ENCODE peak calls at places on chromosomes 12 and 14, in six cellular contexts. One of them, this sample, is unnamed.

GRCh38 chr14:60734465-60735242 is at the start of gene MNAT1:
- DNase-seq in fibroblast of pulmonary artery: peak
- DNase-seq in CD4-positive, alpha-beta T cell: peak
- DNase-seq in AG10803: peak
- DNase-seq in HFFc6: peak
- DNase-seq in fibroblast of mammary gland: peak
- DNase-seq in this sample: peak

GRCh38 chr12:105933671-105934665 is 204.8 kb downstream of the NUAK1 start:
- DNase-seq in fibroblast of pulmonary artery: peak
- DNase-seq in CD4-positive, alpha-beta T cell: no peak
- DNase-seq in AG10803: peak
- DNase-seq in HFFc6: peak
- DNase-seq in fibroblast of mammary gland: peak
- DNase-seq in this sample: no peak

GRCh38 chr14:99683619-99684355 is at the start of gene CYP46A1:
- DNase-seq in fibroblast of pulmonary artery: peak
- DNase-seq in CD4-positive, alpha-beta T cell: peak
- DNase-seq in AG10803: peak
- DNase-seq in HFFc6: peak
- DNase-seq in fibroblast of mammary gland: peak
- DNase-seq in this sample: peak

GRCh38 chr14:89910706-89911017 is 43.9 kb downstream of the EFCAB11 start:
- DNase-seq in fibroblast of pulmonary artery: no peak
- DNase-seq in CD4-positive, alpha-beta T cell: no peak
- DNase-seq in AG10803: no peak
- DNase-seq in HFFc6: no peak
- DNase-seq in fibroblast of mammary gland: no peak
- DNase-seq in this sample: no peak

GRCh38 chr12:127401005-127401404 is 866.0 kb upstream of the TMEM132C start:
- DNase-seq in fibroblast of pulmonary artery: peak
- DNase-seq in CD4-positive, alpha-beta T cell: no peak
- DNase-seq in AG10803: peak
- DNase-seq in HFFc6: peak
- DNase-seq in fibroblast of mammary gland: peak
- DNase-seq in this sample: no peak

GRCh38 chr12:19759229-19759628 is 319.9 kb downstream of the AEBP2 start:
- DNase-seq in fibroblast of pulmonary artery: peak
- DNase-seq in CD4-positive, alpha-beta T cell: no peak
- DNase-seq in AG10803: peak
- DNase-seq in HFFc6: peak
- DNase-seq in fibroblast of mammary gland: peak
- DNase-seq in this sample: no peak

GRCh38 chr14:99325591-99325990 is 53.6 kb upstream of the BCL11B start:
- DNase-seq in fibroblast of pulmonary artery: no peak
- DNase-seq in CD4-positive, alpha-beta T cell: no peak
- DNase-seq in AG10803: no peak
- DNase-seq in HFFc6: no peak
- DNase-seq in fibroblast of mammary gland: no peak
- DNase-seq in this sample: no peak

GRCh38 chr12:98701166-98701565 is 56.1 kb downstream of the APAF1 start:
- DNase-seq in fibroblast of pulmonary artery: no peak
- DNase-seq in CD4-positive, alpha-beta T cell: no peak
- DNase-seq in AG10803: no peak
- DNase-seq in HFFc6: no peak
- DNase-seq in fibroblast of mammary gland: no peak
- DNase-seq in this sample: no peak

GRCh38 chr14:93956082-93956481 is 20.3 kb downstream of the ASB2 start:
- DNase-seq in fibroblast of pulmonary artery: no peak
- DNase-seq in CD4-positive, alpha-beta T cell: no peak
- DNase-seq in AG10803: no peak
- DNase-seq in HFFc6: no peak
- DNase-seq in fibroblast of mammary gland: no peak
- DNase-seq in this sample: no peak

GRCh38 chr14:100070310-100070709 is 5.1 kb downstream of the EVL start:
- DNase-seq in fibroblast of pulmonary artery: no peak
- DNase-seq in CD4-positive, alpha-beta T cell: peak
- DNase-seq in AG10803: no peak
- DNase-seq in HFFc6: no peak
- DNase-seq in fibroblast of mammary gland: no peak
- DNase-seq in this sample: no peak

GRCh38 chr12:7130791-7131501 is 775 bp downstream of the CLSTN3 start:
- DNase-seq in fibroblast of pulmonary artery: peak
- DNase-seq in CD4-positive, alpha-beta T cell: peak
- DNase-seq in AG10803: peak
- DNase-seq in HFFc6: peak
- DNase-seq in fibroblast of mammary gland: peak
- DNase-seq in this sample: peak

GRCh38 chr12:120598674-120599463 is 17.7 kb upstream of the POP5 start:
- DNase-seq in fibroblast of pulmonary artery: no peak
- DNase-seq in CD4-positive, alpha-beta T cell: no peak
- DNase-seq in AG10803: peak
- DNase-seq in HFFc6: peak
- DNase-seq in fibroblast of mammary gland: peak
- DNase-seq in this sample: no peak

GRCh38 chr12:82870825-82871377 is 184.2 kb downstream of the TMTC2 start:
- DNase-seq in fibroblast of pulmonary artery: no peak
- DNase-seq in CD4-positive, alpha-beta T cell: no peak
- DNase-seq in AG10803: no peak
- DNase-seq in HFFc6: no peak
- DNase-seq in fibroblast of mammary gland: no peak
- DNase-seq in this sample: no peak

GRCh38 chr14:85532981-85533820 is 3.3 kb downstream of the FLRT2 start:
- DNase-seq in fibroblast of pulmonary artery: peak
- DNase-seq in CD4-positive, alpha-beta T cell: no peak
- DNase-seq in AG10803: peak
- DNase-seq in HFFc6: peak
- DNase-seq in fibroblast of mammary gland: peak
- DNase-seq in this sample: peak

GRCh38 chr12:99960312-99960711 is 24.4 kb downstream of the ANKS1B start:
- DNase-seq in fibroblast of pulmonary artery: peak
- DNase-seq in CD4-positive, alpha-beta T cell: no peak
- DNase-seq in AG10803: no peak
- DNase-seq in HFFc6: no peak
- DNase-seq in fibroblast of mammary gland: peak
- DNase-seq in this sample: no peak

GRCh38 chr12:16568873-16569272 is 37.1 kb downstream of the LMO3 start:
- DNase-seq in fibroblast of pulmonary artery: peak
- DNase-seq in CD4-positive, alpha-beta T cell: no peak
- DNase-seq in AG10803: no peak
- DNase-seq in HFFc6: no peak
- DNase-seq in fibroblast of mammary gland: no peak
- DNase-seq in this sample: no peak

DNA sequence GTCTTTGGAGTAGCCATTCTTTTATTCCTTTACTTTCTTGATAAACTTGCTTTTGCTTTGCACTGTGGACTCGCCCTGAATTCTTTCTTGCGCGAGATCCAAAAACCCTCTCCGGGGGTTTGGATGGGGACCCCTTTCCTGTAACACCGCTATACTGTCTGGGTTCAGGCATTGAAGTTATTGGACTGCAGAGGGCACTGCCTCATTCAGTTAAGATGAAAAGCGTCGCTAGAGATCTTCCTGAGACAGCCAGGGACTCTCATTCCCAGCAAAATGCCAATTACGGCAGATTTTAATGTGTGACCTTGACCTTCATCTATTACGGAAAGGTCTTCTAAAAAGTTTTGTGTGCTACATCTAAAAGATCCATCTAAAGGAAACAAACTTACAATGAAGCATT is 17.3 kb upstream of the RIMKLB start:
- DNase-seq in fibroblast of pulmonary artery: no peak
- DNase-seq in CD4-positive, alpha-beta T cell: no peak
- DNase-seq in AG10803: no peak
- DNase-seq in HFFc6: no peak
- DNase-seq in fibroblast of mammary gland: no peak
- DNase-seq in this sample: no peak
- TF ChIP-seq CTCF in fibroblast of pulmonary artery: no peak
- TF ChIP-seq CTCF in CD4-positive, alpha-beta T cell: no peak
- TF ChIP-seq CTCF in AG10803: peak
- TF ChIP-seq CTCF in HFFc6: peak
- TF ChIP-seq CTCF in fibroblast of mammary gland: no peak
- TF ChIP-seq CTCF in this sample: no peak

DNA sequence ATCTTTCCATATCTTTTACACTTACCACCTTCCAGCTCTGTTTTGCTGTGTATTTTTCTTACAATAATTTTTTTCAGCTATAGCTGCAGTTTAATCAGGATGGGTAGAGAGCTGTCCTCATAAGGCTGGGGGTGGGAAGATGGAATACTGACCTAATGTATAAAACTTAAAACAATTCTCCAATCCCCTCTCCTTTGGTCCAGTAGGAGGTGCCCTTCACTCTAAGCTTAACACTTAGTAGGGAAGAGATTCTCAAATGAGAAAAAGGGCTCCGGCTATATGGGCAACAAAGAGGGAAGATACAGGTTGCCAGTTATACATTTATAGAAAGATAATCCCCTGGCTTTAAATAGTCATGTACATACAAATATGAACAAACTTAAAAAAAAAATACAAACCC is 2.8 kb downstream of the ORMDL2 start:
- DNase-seq in fibroblast of pulmonary artery: peak
- DNase-seq in CD4-positive, alpha-beta T cell: no peak
- DNase-seq in AG10803: no peak
- DNase-seq in HFFc6: no peak
- DNase-seq in fibroblast of mammary gland: peak
- DNase-seq in this sample: no peak
- TF ChIP-seq CTCF in fibroblast of pulmonary artery: peak
- TF ChIP-seq CTCF in CD4-positive, alpha-beta T cell: no peak
- TF ChIP-seq CTCF in AG10803: peak
- TF ChIP-seq CTCF in HFFc6: peak
- TF ChIP-seq CTCF in fibroblast of mammary gland: peak
- TF ChIP-seq CTCF in this sample: no peak

DNA sequence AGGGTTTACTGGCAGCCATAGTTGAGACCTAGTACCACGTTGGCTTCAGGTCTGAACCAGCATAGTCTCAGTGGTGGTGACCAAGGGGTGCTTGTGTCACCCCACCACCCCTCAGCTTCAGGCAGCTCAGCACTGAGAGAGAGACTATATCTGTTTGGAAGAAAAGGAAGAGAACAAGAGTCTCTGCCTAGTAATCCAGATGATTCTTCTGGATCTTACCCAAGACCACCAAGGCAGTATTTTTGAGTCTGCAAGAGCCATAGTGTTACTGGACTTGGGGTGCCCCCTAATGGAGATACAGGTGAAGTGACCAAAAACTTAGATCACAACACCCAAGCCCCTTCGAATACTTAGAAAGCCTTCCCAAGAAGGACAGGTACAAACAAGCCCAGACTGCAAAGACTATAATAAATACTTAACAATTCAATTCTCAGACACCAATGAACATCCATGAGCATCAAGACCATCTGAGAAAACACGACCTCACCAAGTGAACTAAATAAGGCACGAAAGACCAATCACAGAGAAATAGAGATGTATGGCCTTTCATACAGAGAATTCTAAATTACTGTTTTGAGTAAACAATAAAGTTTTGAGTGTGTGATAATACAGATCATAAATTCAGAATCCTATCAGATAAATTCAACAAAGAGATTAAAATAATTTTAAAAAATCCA is 107.0 kb downstream of the HELB start:
- DNase-seq in fibroblast of pulmonary artery: peak
- DNase-seq in CD4-positive, alpha-beta T cell: peak
- DNase-seq in AG10803: peak
- DNase-seq in HFFc6: peak
- DNase-seq in fibroblast of mammary gland: peak
- DNase-seq in this sample: peak
- TF ChIP-seq CTCF in fibroblast of pulmonary artery: peak
- TF ChIP-seq CTCF in CD4-positive, alpha-beta T cell: peak
- TF ChIP-seq CTCF in AG10803: peak
- TF ChIP-seq CTCF in HFFc6: peak
- TF ChIP-seq CTCF in fibroblast of mammary gland: peak
- TF ChIP-seq CTCF in this sample: peak

GRCh38 chr12:113414519-113415038 is 7.6 kb upstream of the SDSL start:
- DNase-seq in fibroblast of pulmonary artery: no peak
- DNase-seq in CD4-positive, alpha-beta T cell: no peak
- DNase-seq in AG10803: no peak
- DNase-seq in HFFc6: no peak
- DNase-seq in fibroblast of mammary gland: no peak
- DNase-seq in this sample: no peak

GRCh38 chr12:113420996-113421595 is 1.1 kb upstream of the SDSL start:
- DNase-seq in fibroblast of pulmonary artery: no peak
- DNase-seq in CD4-positive, alpha-beta T cell: no peak
- DNase-seq in AG10803: no peak
- DNase-seq in HFFc6: no peak
- DNase-seq in fibroblast of mammary gland: no peak
- DNase-seq in this sample: no peak

GRCh38 chr12:113422030-113422900 is at the start of gene SDSL:
- DNase-seq in fibroblast of pulmonary artery: peak
- DNase-seq in CD4-positive, alpha-beta T cell: no peak
- DNase-seq in AG10803: peak
- DNase-seq in HFFc6: peak
- DNase-seq in fibroblast of mammary gland: peak
- DNase-seq in this sample: peak

GRCh38 chr12:113416091-113416754 is 6.0 kb upstream of the SDSL start:
- DNase-seq in fibroblast of pulmonary artery: no peak
- DNase-seq in CD4-positive, alpha-beta T cell: no peak
- DNase-seq in AG10803: no peak
- DNase-seq in HFFc6: no peak
- DNase-seq in fibroblast of mammary gland: peak
- DNase-seq in this sample: no peak

GRCh38 chr12:113418213-113418879 is 3.8 kb upstream of the SDSL start:
- DNase-seq in fibroblast of pulmonary artery: peak
- DNase-seq in CD4-positive, alpha-beta T cell: no peak
- DNase-seq in AG10803: peak
- DNase-seq in HFFc6: no peak
- DNase-seq in fibroblast of mammary gland: peak
- DNase-seq in this sample: no peak
- TF ChIP-seq CTCF in fibroblast of pulmonary artery: no peak
- TF ChIP-seq CTCF in CD4-positive, alpha-beta T cell: no peak
- TF ChIP-seq CTCF in AG10803: no peak
- TF ChIP-seq CTCF in HFFc6: no peak
- TF ChIP-seq CTCF in fibroblast of mammary gland: no peak
- TF ChIP-seq CTCF in this sample: no peak

GRCh38 chr14:43539210-43539609 is 967.9 kb downstream of the FSCB start:
- DNase-seq in fibroblast of pulmonary artery: peak
- DNase-seq in CD4-positive, alpha-beta T cell: no peak
- DNase-seq in AG10803: no peak
- DNase-seq in HFFc6: no peak
- DNase-seq in fibroblast of mammary gland: peak
- DNase-seq in this sample: no peak
- TF ChIP-seq CTCF in fibroblast of pulmonary artery: peak
- TF ChIP-seq CTCF in CD4-positive, alpha-beta T cell: no peak
- TF ChIP-seq CTCF in AG10803: no peak
- TF ChIP-seq CTCF in HFFc6: peak
- TF ChIP-seq CTCF in fibroblast of mammary gland: peak
- TF ChIP-seq CTCF in this sample: peak

This sample was measured in nephron progenitor cell.